ENCODE peak calls at places on chromosomes 4 and X, in ten cellular contexts. One of them, this sample, is unnamed.

GRCh38 chr4:14254806-14255445 is 627.4 kb upstream of the BOD1L1 start:
- DNase-seq in iPS-NIHi11: no peak
- DNase-seq in stimulated activated naive B cell treated with anti-CD40 and anti-IgM and Interleukin-4, amounts not matched to agents 10 μg/mL and 1 μg/mL and 100 μg/mL, for 72 hours: no peak
- DNase-seq in AG20443: no peak
- DNase-seq in cardiac muscle cell: no peak
- DNase-seq in T-helper 9 cell: no peak
- DNase-seq in NCI-H2171 treated with DMSO at 0.1 percent for 48 hours: no peak
- DNase-seq in EH: no peak
- DNase-seq in nucleus accumbens: no peak
- DNase-seq in NCI-H1092: no peak
- DNase-seq in this sample: no peak

GRCh38 chr4:77152421-77152820 is 4.6 kb upstream of the CCNG2 start:
- DNase-seq in iPS-NIHi11: peak
- DNase-seq in stimulated activated naive B cell treated with anti-CD40 and anti-IgM and Interleukin-4, amounts not matched to agents 10 μg/mL and 1 μg/mL and 100 μg/mL, for 72 hours: no peak
- DNase-seq in AG20443: no peak
- DNase-seq in cardiac muscle cell: peak
- DNase-seq in T-helper 9 cell: no peak
- DNase-seq in NCI-H2171 treated with DMSO at 0.1 percent for 48 hours: no peak
- DNase-seq in EH: peak
- DNase-seq in nucleus accumbens: no peak
- DNase-seq in NCI-H1092: no peak
- DNase-seq in this sample: no peak

GRCh38 chr4:3444351-3445110 is 2.8 kb downstream of the HGFAC start:
- DNase-seq in iPS-NIHi11: no peak
- DNase-seq in stimulated activated naive B cell treated with anti-CD40 and anti-IgM and Interleukin-4, amounts not matched to agents 10 μg/mL and 1 μg/mL and 100 μg/mL, for 72 hours: no peak
- DNase-seq in AG20443: no peak
- DNase-seq in cardiac muscle cell: no peak
- DNase-seq in T-helper 9 cell: no peak
- DNase-seq in NCI-H2171 treated with DMSO at 0.1 percent for 48 hours: no peak
- DNase-seq in EH: no peak
- DNase-seq in nucleus accumbens: no peak
- DNase-seq in NCI-H1092: no peak
- DNase-seq in this sample: no peak

GRCh38 chrX:22575161-22575845 is 302.6 kb downstream of the CBLL2 start:
- DNase-seq in iPS-NIHi11: no peak
- DNase-seq in stimulated activated naive B cell treated with anti-CD40 and anti-IgM and Interleukin-4, amounts not matched to agents 10 μg/mL and 1 μg/mL and 100 μg/mL, for 72 hours: no peak
- DNase-seq in AG20443: peak
- DNase-seq in cardiac muscle cell: no peak
- DNase-seq in T-helper 9 cell: no peak
- DNase-seq in NCI-H2171 treated with DMSO at 0.1 percent for 48 hours: no peak
- DNase-seq in EH: peak
- DNase-seq in nucleus accumbens: no peak
- DNase-seq in NCI-H1092: no peak
- DNase-seq in this sample: no peak

GRCh38 chr4:53233396-53233795 is 132.5 kb downstream of the SCFD2 start:
- DNase-seq in iPS-NIHi11: no peak
- DNase-seq in stimulated activated naive B cell treated with anti-CD40 and anti-IgM and Interleukin-4, amounts not matched to agents 10 μg/mL and 1 μg/mL and 100 μg/mL, for 72 hours: no peak
- DNase-seq in AG20443: no peak
- DNase-seq in cardiac muscle cell: no peak
- DNase-seq in T-helper 9 cell: no peak
- DNase-seq in NCI-H2171 treated with DMSO at 0.1 percent for 48 hours: no peak
- DNase-seq in EH: no peak
- DNase-seq in nucleus accumbens: no peak
- DNase-seq in NCI-H1092: no peak
- DNase-seq in this sample: no peak

GRCh38 chr4:103303011-103303410 is 104.9 kb upstream of the CENPE start:
- DNase-seq in iPS-NIHi11: no peak
- DNase-seq in stimulated activated naive B cell treated with anti-CD40 and anti-IgM and Interleukin-4, amounts not matched to agents 10 μg/mL and 1 μg/mL and 100 μg/mL, for 72 hours: no peak
- DNase-seq in AG20443: no peak
- DNase-seq in cardiac muscle cell: no peak
- DNase-seq in T-helper 9 cell: no peak
- DNase-seq in NCI-H2171 treated with DMSO at 0.1 percent for 48 hours: no peak
- DNase-seq in EH: no peak
- DNase-seq in nucleus accumbens: no peak
- DNase-seq in NCI-H1092: no peak
- DNase-seq in this sample: no peak

GRCh38 chr4:88802138-88802537 is 104.5 kb upstream of the NAP1L5 start:
- DNase-seq in iPS-NIHi11: no peak
- DNase-seq in stimulated activated naive B cell treated with anti-CD40 and anti-IgM and Interleukin-4, amounts not matched to agents 10 μg/mL and 1 μg/mL and 100 μg/mL, for 72 hours: no peak
- DNase-seq in AG20443: no peak
- DNase-seq in cardiac muscle cell: no peak
- DNase-seq in T-helper 9 cell: no peak
- DNase-seq in NCI-H2171 treated with DMSO at 0.1 percent for 48 hours: no peak
- DNase-seq in EH: no peak
- DNase-seq in nucleus accumbens: no peak
- DNase-seq in NCI-H1092: no peak
- DNase-seq in this sample: no peak

GRCh38 chr4:153261431-153261830 is 57.2 kb downstream of the TRIM2 start:
- DNase-seq in iPS-NIHi11: no peak
- DNase-seq in stimulated activated naive B cell treated with anti-CD40 and anti-IgM and Interleukin-4, amounts not matched to agents 10 μg/mL and 1 μg/mL and 100 μg/mL, for 72 hours: no peak
- DNase-seq in AG20443: no peak
- DNase-seq in cardiac muscle cell: no peak
- DNase-seq in T-helper 9 cell: no peak
- DNase-seq in NCI-H2171 treated with DMSO at 0.1 percent for 48 hours: no peak
- DNase-seq in EH: peak
- DNase-seq in nucleus accumbens: no peak
- DNase-seq in NCI-H1092: no peak
- DNase-seq in this sample: no peak

GRCh38 chr4:98908703-98909262 is 20.1 kb downstream of the EIF4E start:
- DNase-seq in iPS-NIHi11: no peak
- DNase-seq in stimulated activated naive B cell treated with anti-CD40 and anti-IgM and Interleukin-4, amounts not matched to agents 10 μg/mL and 1 μg/mL and 100 μg/mL, for 72 hours: no peak
- DNase-seq in AG20443: no peak
- DNase-seq in cardiac muscle cell: no peak
- DNase-seq in T-helper 9 cell: no peak
- DNase-seq in NCI-H2171 treated with DMSO at 0.1 percent for 48 hours: no peak
- DNase-seq in EH: no peak
- DNase-seq in nucleus accumbens: no peak
- DNase-seq in NCI-H1092: no peak
- DNase-seq in this sample: no peak

GRCh38 chrX:110125435-110125834 is 122.5 kb downstream of the TMEM164 start:
- DNase-seq in iPS-NIHi11: peak
- DNase-seq in stimulated activated naive B cell treated with anti-CD40 and anti-IgM and Interleukin-4, amounts not matched to agents 10 μg/mL and 1 μg/mL and 100 μg/mL, for 72 hours: no peak
- DNase-seq in AG20443: peak
- DNase-seq in cardiac muscle cell: peak
- DNase-seq in T-helper 9 cell: no peak
- DNase-seq in NCI-H2171 treated with DMSO at 0.1 percent for 48 hours: peak
- DNase-seq in EH: peak
- DNase-seq in nucleus accumbens: no peak
- DNase-seq in NCI-H1092: peak
- DNase-seq in this sample: no peak

This sample was measured in activated CD8-positive, alpha-beta T cell treated with anti-CD3 and anti-CD28 coated beads, Interleukin-2, amount 10 ng/mL, durations not matched to agents 7 days and 5 days.